ENCODE peak calls at places on chromosomes 12 and 14, in nine cellular contexts. F, G, L, S, H, W, X, T and I are unnamed samples.

GRCh38 chr12:91985002-91985767 is 160.5 kb downstream of the BTG1 start:
- DNase-seq in W (no peak), L (no peak), S (no peak), G (no peak), T (no peak), F (no peak), H (peak; percentile 68), X (no peak), I (no peak)

GRCh38 chr14:55814873-55815272 is 234.9 kb downstream of the KTN1 start:
- DNase-seq in S (no peak), W (no peak), F (no peak), T (no peak), G (no peak), X (no peak), L (no peak), H (no peak), I (no peak)

GRCh38 chr14:103867020-103867419 is 19.6 kb upstream of the PPP1R13B start:
- DNase-seq in T (no peak), L (no peak), G (no peak), H (no peak), X (no peak), S (no peak), W (no peak), F (no peak), I (no peak)

GRCh38 chr12:47921907-47922306 is 17.1 kb upstream of the VDR start:
- DNase-seq in L (no peak), W (no peak), G (no peak), S (no peak), T (no peak), H (no peak), X (no peak), F (no peak), I (no peak)

GRCh38 chr14:92040431-92041040 is 677 bp upstream of the TRIP11 start:
- DNase-seq in H (peak; percentile 62), W (peak; percentile 23), F (peak; percentile 43), X (peak; percentile 12), S (no peak), G (no peak), T (peak; percentile 65), L (peak; percentile 60), I (peak; percentile 14)

GRCh38 chr12:28963554-28963953 is 185.5 kb upstream of the FAR2 start:
- DNase-seq in F (peak; percentile 35), G (no peak), H (peak; percentile 12), T (peak; percentile 27), L (no peak), X (no peak), W (no peak), S (no peak), I (no peak)

GRCh38 chr12:1611775-1612174 is 17.3 kb upstream of the WNT5B start:
- DNase-seq in G (no peak), S (no peak), H (no peak), T (no peak), W (no peak), X (no peak), F (no peak), L (no peak), I (no peak)

GRCh38 chr12:64427988-64428387 is 23.8 kb downstream of the XPOT start:
- DNase-seq in H (no peak), W (no peak), X (no peak), F (no peak), G (no peak), L (no peak), S (no peak), T (no peak), I (no peak)

GRCh38 chr12:101044512-101045074 is 165.4 kb downstream of the SLC5A8 start:
- DNase-seq in F (no peak), X (peak; percentile 23), H (no peak), W (no peak), T (no peak), L (no peak), S (no peak), G (no peak), I (no peak)

GRCh38 chr12:124848621-124849380 is 14.9 kb downstream of the SCARB1 start:
- DNase-seq in G (no peak), H (no peak), L (no peak), W (no peak), T (no peak), S (no peak), F (no peak), X (no peak), I (no peak)

GRCh38 chr12:87806310-87806709 is 222.9 kb downstream of the C12orf50 start:
- DNase-seq in G (no peak), X (no peak), S (no peak), F (no peak), W (no peak), T (no peak), L (no peak), H (no peak), I (no peak)

GRCh38 chr12:104480826-104481457 is 24.2 kb downstream of the CHST11 start:
- DNase-seq in W (peak; percentile 9), L (no peak), H (peak; percentile 56), T (no peak), F (no peak), S (no peak), X (no peak), G (no peak), I (no peak)

GRCh38 chr14:95015046-95015445 is 142.3 kb downstream of the DICER1 start:
- DNase-seq in X (no peak), L (no peak), G (no peak), W (no peak), T (no peak), S (no peak), H (no peak), F (no peak), I (no peak)

GRCh38 chr14:68317239-68317638 is 475.6 kb downstream of the ZFP36L1 start:
- DNase-seq in W (no peak), S (no peak), F (no peak), X (no peak), G (no peak), T (no peak), L (no peak), H (no peak), I (no peak)

GRCh38 chr12:108595711-108596647 is 1.9 kb downstream of the TMEM119 start:
- DNase-seq in X (no peak), W (no peak), H (no peak), T (no peak), S (no peak), G (no peak), F (no peak), L (no peak), I (no peak)

GRCh38 chr12:52205584-52206308 is 13.9 kb upstream of the KRT80 start:
- DNase-seq in F (no peak), S (no peak), W (no peak), G (no peak), L (no peak), H (no peak), T (no peak), X (no peak), I (no peak)

GRCh38 chr14:100317897-100318808 is 5.0 kb upstream of the SLC25A47 start:
- DNase-seq in F (no peak), T (peak; percentile 78), L (no peak), W (peak; percentile 37), H (peak; percentile 51), X (peak; percentile 55), S (no peak), G (peak; percentile 69), I (peak; percentile 84)

GRCh38 chr14:94631536-94632304 is 19.5 kb downstream of the SERPINA3 start:
- DNase-seq in L (no peak), S (no peak), H (no peak), X (no peak), W (no peak), T (no peak), G (no peak), F (no peak), I (no peak)

GRCh38 chr12:10163084-10163483 is 8.8 kb downstream of the OLR1 start:
- DNase-seq in T (no peak), S (no peak), X (no peak), G (no peak), H (no peak), L (no peak), W (no peak), F (no peak), I (no peak)

GRCh38 chr12:89707623-89707991 is 1.0 kb downstream of the ATP2B1 start:
- DNase-seq in G (peak; percentile 35), T (peak; percentile 52), X (peak; percentile 59), F (peak; percentile 14), W (peak; percentile 32), H (no peak), S (no peak), L (no peak), I (peak; percentile 36)

GRCh38 chr12:86698581-86698980 is 442.4 kb upstream of the MGAT4C start:
- DNase-seq in T (no peak), L (no peak), W (no peak), F (no peak), S (no peak), H (no peak), X (no peak), G (no peak), I (no peak)

GRCh38 chr12:93702707-93703305 is 25.6 kb downstream of the CRADD start:
- DNase-seq in S (no peak), G (no peak), W (no peak), H (no peak), L (no peak), T (no peak), F (no peak), X (no peak), I (no peak)

GRCh38 chr14:76904740-76905569 is 78.7 kb downstream of the LRRC74A start:
- DNase-seq in G (no peak), X (no peak), H (peak; percentile 69), T (peak; percentile 93), L (peak; percentile 63), F (peak; percentile 70), S (no peak), W (no peak), I (no peak)

GRCh38 chr12:25719505-25719904 is 166.4 kb upstream of the LMNTD1 start:
- DNase-seq in G (no peak), T (no peak), H (no peak), S (no peak), W (no peak), L (no peak), F (no peak), X (no peak), I (no peak)

GRCh38 chr12:3035815-3036702 is 41.1 kb upstream of the TSPAN9 start:
- DNase-seq in H (peak; percentile 95), S (no peak), L (no peak), W (peak; percentile 44), G (no peak), T (peak; percentile 32), F (no peak), X (peak; percentile 34), I (no peak)

GRCh38 chr12:98385636-98386035 is 129.8 kb upstream of the TMPO start:
- DNase-seq in S (no peak), L (no peak), W (no peak), T (no peak), X (no peak), G (no peak), H (no peak), F (no peak), I (no peak)

GRCh38 chr12:121796855-121797751 is 3.6 kb upstream of the RHOF start:
- DNase-seq in H (peak; percentile 83), W (peak; percentile 84), T (no peak), F (no peak), G (peak; percentile 76), X (peak; percentile 94), L (no peak), S (no peak), I (peak; percentile 68)

GRCh38 chr12:116534341-116535121 is 24.6 kb upstream of the MAP1LC3B2 start:
- DNase-seq in H (peak; percentile 41), W (peak; percentile 36), S (no peak), G (no peak), F (no peak), T (peak; percentile 6), X (no peak), L (no peak), I (no peak)

GRCh38 chr12:96117460-96117859 is 76.7 kb upstream of the ELK3 start:
- DNase-seq in G (no peak), H (no peak), S (no peak), F (no peak), X (no peak), W (no peak), L (no peak), T (no peak), I (no peak)

GRCh38 chr14:41873379-41874034 is 266.8 kb downstream of the LRFN5 start:
- DNase-seq in H (no peak), X (no peak), S (no peak), T (no peak), L (no peak), G (no peak), F (no peak), W (no peak), I (no peak)

GRCh38 chr12:123958876-123959275 is 13.8 kb downstream of the CCDC92 start:
- DNase-seq in T (no peak), H (no peak), G (no peak), X (no peak), L (no peak), F (no peak), W (no peak), S (no peak), I (no peak)